ENCODE peak calls at places on chromosomes 4 and X, in eight cellular contexts. O is HCT116, K is OCI-LY7, T is GM23248, R is GM23338, B is PC-3, U is PC-9, Q is hepatocyte. N is an unnamed sample. For H3K36me3 and H3K9me2, the result is how much of the 10 kb centered on the place peaks cover.

GRCh38 chrX:55488559-55489314 is 911 bp downstream of the USP51 start:
- DNase-seq in K (peak), T (peak), R (peak), O (no peak), U (no peak), Q (peak), B (peak), N (peak)

GRCh38 chrX:53022381-53022780 is 26.2 kb upstream of the GPR173 start:
- DNase-seq in O (no peak), R (peak), T (no peak), B (no peak), K (no peak), U (no peak), Q (no peak), N (no peak)

GRCh38 chrX:30649859-30650258 is 3.4 kb upstream of the GK start:
- DNase-seq in K (peak), R (no peak), Q (peak), T (no peak), U (peak), B (peak), O (no peak), N (no peak)

GRCh38 chr4:47640911-47641310 is 155.8 kb downstream of the ATP10D start:
- DNase-seq in B (no peak), U (no peak), Q (no peak), R (no peak), K (no peak), O (no peak), T (peak), N (no peak)

GRCh38 chrX:80578518-80579105 is 158.4 kb downstream of the TENT5D start:
- DNase-seq in R (peak), U (no peak), B (peak), T (peak), O (peak), K (peak), Q (peak), N (peak)

GRCh38 chr4:73404042-73404441 is at the start of gene ALB:
- DNase-seq in U (no peak), O (no peak), K (no peak), Q (no peak), R (no peak), T (no peak), B (no peak), N (no peak)

GRCh38 chr4:150173420-150173819 is 95.2 kb downstream of the DCLK2 start:
- DNase-seq in O (no peak), T (no peak), R (no peak), U (no peak), Q (no peak), K (no peak), B (no peak), N (no peak)

GRCh38 chr4:126628933-126629332 is 1003.8 kb upstream of the INTU start:
- DNase-seq in Q (no peak), R (no peak), O (no peak), B (no peak), U (no peak), T (no peak), K (no peak), N (no peak)

DNA sequence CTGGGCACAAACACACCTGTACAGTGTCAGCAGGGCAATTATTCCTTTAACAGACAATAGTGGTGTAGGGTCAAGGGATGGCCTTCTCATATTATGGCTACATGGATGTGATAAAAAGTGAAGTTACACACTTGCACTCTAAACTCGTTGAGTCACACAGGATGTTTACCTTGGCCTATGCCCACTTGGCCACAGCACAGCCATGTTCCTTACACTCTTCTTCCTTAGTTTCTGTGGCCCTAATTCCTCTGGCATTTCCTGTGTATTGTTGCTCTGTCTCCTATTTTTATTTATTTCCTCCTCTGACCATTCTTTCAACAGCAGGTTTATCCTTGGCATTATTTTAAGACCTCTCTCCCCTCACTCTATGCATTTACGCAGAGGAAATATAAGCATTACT is 86.8 kb upstream of the NPFFR2 start:
- DNase-seq in T (peak), K (peak), B (peak), U (no peak), R (peak), O (no peak), Q (no peak), N (no peak)
- H3K36me3 ChIP-seq in T (under half), K (under half), B (under half), U (under half), R (under half), O (under half), Q (under half), N (under half)

GRCh38 chrX:148961990-148962389 is 461.6 kb downstream of the AFF2 start:
- DNase-seq in T (no peak), R (no peak), B (no peak), Q (no peak), K (no peak), U (no peak), O (no peak), N (no peak)

GRCh38 chrX:148956352-148956751 is 455.9 kb downstream of the AFF2 start:
- DNase-seq in O (no peak), T (no peak), Q (no peak), U (no peak), K (no peak), B (no peak), R (no peak), N (no peak)

GRCh38 chrX:148960060-148960459 is 459.6 kb downstream of the AFF2 start:
- DNase-seq in Q (no peak), B (no peak), O (no peak), U (no peak), K (no peak), T (no peak), R (no peak), N (no peak)

GRCh38 chrX:148958896-148959295 is 458.5 kb downstream of the AFF2 start:
- DNase-seq in T (peak), B (no peak), U (no peak), R (no peak), K (no peak), O (no peak), Q (peak), N (no peak)
- H3K9me2 ChIP-seq in T (under half), B (under half), U (under half), R (under half), K (under half), O (under half), Q (under half), N (under half)

DNA sequence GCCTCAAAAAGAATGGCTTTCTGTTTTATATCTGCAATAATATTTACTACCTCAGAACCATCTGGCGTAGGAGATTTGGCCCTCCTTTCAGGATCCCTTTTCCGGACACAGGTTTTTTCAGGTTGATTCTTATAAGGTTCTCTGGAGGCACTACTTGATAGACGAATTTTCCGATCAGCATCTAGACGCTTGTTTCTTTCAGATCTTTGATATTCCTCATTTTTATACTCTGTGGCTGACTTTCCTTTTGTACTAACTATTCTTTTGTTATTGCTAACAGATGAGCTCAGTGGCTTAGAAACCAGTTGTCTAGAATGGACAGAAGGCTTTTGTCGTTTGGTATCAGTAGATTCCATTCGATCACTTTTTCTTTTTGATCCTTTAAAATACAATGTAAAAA is 12.4 kb downstream of the YTHDC1 start:
- DNase-seq in K (no peak), Q (no peak), B (no peak), O (no peak), R (no peak), T (no peak), U (no peak), N (no peak)
- H3K36me3 ChIP-seq in K (half or more), Q (under half), B (under half), O (under half), R (under half), T (under half), U (under half), N (under half)

GRCh38 chr4:67883902-67884301 is at the start of gene TMPRSS11D:
- DNase-seq in O (no peak), T (no peak), K (no peak), U (no peak), Q (no peak), B (no peak), R (no peak), N (no peak)

GRCh38 chr4:67883463-67883862 is 339 bp downstream of the TMPRSS11D start:
- DNase-seq in R (no peak), K (no peak), Q (no peak), T (no peak), O (no peak), B (no peak), U (no peak), N (no peak)

GRCh38 chr4:67879486-67879885 is 4.3 kb downstream of the TMPRSS11D start:
- DNase-seq in B (no peak), R (no peak), O (no peak), K (no peak), Q (no peak), U (no peak), T (no peak), N (no peak)

GRCh38 chr4:67877086-67877485 is 6.7 kb downstream of the TMPRSS11D start:
- DNase-seq in B (no peak), O (no peak), R (no peak), T (no peak), Q (no peak), K (no peak), U (no peak), N (no peak)

DNA sequence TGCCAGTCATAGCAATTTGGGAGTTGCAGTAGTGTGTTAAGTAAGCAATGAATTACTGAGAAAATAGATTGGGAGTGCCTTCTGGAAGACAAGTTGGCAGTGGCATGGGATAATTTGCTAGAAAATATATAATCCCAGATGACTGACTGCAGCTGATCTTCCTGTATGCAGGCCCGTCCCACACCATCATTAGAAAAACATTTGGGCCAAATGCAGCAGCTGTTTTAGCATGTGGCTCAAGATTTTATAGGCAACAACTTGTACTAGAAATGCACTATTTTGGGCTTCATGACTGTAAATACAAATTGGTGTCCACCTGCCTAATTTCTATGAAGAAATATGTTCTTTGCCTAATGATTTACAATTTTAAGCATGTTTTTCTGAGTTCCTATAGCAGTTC is 2.6 kb downstream of the TMPRSS11D start:
- DNase-seq in U (no peak), T (no peak), O (no peak), Q (no peak), K (no peak), R (no peak), B (no peak), N (no peak)
- H3K9me2 ChIP-seq in U (under half), T (under half), O (under half), Q (under half), K (under half), R (under half), B (under half), N (under half)

GRCh38 chrX:16737024-16737423 is 17.6 kb downstream of the SYAP1 start:
- DNase-seq in T (no peak), U (no peak), Q (no peak), B (no peak), O (no peak), R (no peak), K (no peak), N (no peak)
- H3K36me3 ChIP-seq in T (under half), U (under half), Q (under half), B (under half), O (under half), R (under half), K (under half), N (under half)

DNA sequence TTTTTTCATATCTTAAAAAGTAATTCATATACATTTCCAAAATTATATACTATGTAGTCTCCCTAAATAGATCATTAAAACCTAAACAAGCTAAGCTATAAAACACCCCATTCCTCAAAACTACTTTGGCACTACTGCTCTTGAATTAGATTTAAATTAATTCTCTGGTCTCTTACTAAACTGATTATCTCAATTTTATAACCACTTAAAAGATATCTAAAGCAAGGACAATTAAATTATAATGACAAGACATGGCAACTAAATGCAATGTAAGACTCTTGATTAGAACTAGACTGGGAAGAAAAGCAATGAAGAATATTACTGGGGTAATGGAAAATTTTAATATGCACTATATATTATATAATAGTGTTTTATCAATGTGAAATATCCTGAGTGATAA is 27.9 kb downstream of the TMEM184C start:
- DNase-seq in K (no peak), R (no peak), U (no peak), O (no peak), B (no peak), Q (no peak), T (no peak), N (no peak)
- H3K9me2 ChIP-seq in K (under half), R (under half), U (under half), O (under half), B (under half), Q (under half), T (under half), N (under half)

GRCh38 chrX:123629502-123629901 is 103.3 kb downstream of the THOC2 start:
- DNase-seq in B (no peak), T (no peak), R (no peak), K (no peak), Q (no peak), U (no peak), O (no peak), N (no peak)

GRCh38 chrX:123625477-123625876 is 107.4 kb downstream of the THOC2 start:
- DNase-seq in K (no peak), T (no peak), B (no peak), U (no peak), Q (no peak), R (no peak), O (no peak), N (no peak)

GRCh38 chrX:123625952-123626351 is 106.9 kb downstream of the THOC2 start:
- DNase-seq in T (no peak), O (no peak), R (no peak), U (no peak), K (no peak), Q (no peak), B (no peak), N (no peak)

DNA sequence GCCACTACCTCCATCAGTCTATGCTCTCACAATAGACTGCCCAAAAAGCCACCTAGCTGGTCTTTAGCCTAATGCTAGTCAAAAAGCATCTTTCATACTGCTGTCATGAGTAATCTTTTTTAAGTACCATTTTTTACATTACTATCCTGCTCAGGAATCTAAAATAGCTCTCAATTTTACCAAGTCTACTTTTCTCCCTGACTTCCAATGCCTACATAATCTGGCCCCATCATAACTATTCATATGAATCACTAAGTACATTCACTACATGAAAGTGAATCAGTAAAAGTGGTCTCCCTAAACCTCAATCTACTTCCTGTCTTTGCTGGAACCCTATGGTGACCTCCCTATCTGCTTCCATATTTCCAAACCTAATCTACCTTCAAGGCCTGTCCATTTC is 105.9 kb downstream of the THOC2 start:
- DNase-seq in Q (no peak), K (no peak), R (no peak), U (no peak), B (peak), T (peak), O (no peak), N (no peak)
- H3K36me3 ChIP-seq in Q (under half), K (half or more), R (under half), U (half or more), B (under half), T (under half), O (under half), N (under half)

DNA sequence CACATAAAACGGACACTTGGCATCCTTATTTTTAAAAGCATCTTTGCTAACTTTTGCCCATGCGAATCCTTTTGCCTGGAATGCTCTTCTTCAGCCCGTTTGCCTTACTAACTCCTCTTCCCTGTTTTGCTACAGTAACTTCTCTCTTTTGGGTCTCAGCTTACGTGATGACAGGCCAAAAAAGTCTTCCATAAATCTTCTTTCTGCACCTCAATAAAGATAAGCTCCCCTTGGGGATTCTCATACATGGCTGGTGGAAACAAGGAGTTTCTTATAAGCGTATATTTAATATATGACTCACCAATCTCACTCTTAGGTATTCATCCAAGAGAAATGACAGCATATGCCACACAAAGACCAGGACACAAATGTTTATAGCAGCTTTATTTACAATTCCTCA is 192.7 kb downstream of the RCHY1 start:
- DNase-seq in R (no peak), K (no peak), T (no peak), Q (no peak), U (no peak), O (no peak), B (peak), N (no peak)
- H3K9me2 ChIP-seq in R (under half), K (under half), T (under half), Q (under half), U (under half), O (under half), B (under half), N (under half)

GRCh38 chr4:88054229-88054628 is 46.8 kb downstream of the PKD2 start:
- DNase-seq in B (no peak), T (peak), K (no peak), U (no peak), Q (no peak), R (no peak), O (no peak), N (no peak)
- H3K36me3 ChIP-seq in B (under half), T (under half), K (under half), U (under half), Q (under half), R (under half), O (under half), N (under half)

DNA sequence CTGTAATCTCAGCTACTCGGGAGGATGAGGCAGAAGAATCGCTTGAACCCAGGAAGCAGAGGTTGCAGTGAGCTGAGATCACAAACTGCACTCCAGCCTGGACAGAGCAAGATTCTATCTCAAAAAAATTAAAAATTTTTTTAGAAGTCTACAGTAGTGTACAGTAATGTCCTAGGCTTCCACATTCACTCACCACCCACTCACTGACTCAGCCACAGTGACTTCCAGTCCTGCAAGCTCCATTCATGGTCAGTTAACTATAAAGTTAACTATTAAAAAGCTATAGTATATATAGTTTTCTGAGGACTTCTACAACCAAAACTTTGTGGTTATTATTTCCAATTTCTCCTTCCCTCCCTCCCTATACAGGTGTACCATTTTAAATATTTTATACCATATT is 34.7 kb upstream of the NEUROG2 start:
- DNase-seq in Q (no peak), B (peak), O (no peak), U (no peak), T (peak), K (no peak), R (no peak), N (no peak)
- H3K9me2 ChIP-seq in Q (under half), B (under half), O (under half), U (under half), T (under half), K (under half), R (under half), N (under half)